ENCODE peak calls at places on chromosomes 12 and 14, in ten cellular contexts. X, O, I, G, L, R, H, Q, C and N are unnamed samples.

GRCh38 chr12:28130234-28130624 is 60.0 kb upstream of the CCDC91 start:
- DNase-seq in X (no peak), O (no peak), I (no peak), G (no peak), L (no peak), R (no peak), H (no peak), Q (no peak), C (no peak), N (no peak)

GRCh38 chr14:24816929-24817637 is 183.1 kb upstream of the GZMB start:
- DNase-seq in X (peak; percentile 42), O (no peak), I (peak; percentile 71), G (no peak), L (peak; percentile 73), R (no peak), H (no peak), Q (no peak), C (no peak), N (no peak)

GRCh38 chr12:75578546-75578945 is 67.1 kb upstream of the KRR1 start:
- DNase-seq in X (no peak), O (no peak), I (no peak), G (no peak), L (no peak), R (no peak), H (no peak), Q (no peak), C (no peak), N (no peak)

GRCh38 chr12:77841467-77842054 is 10.9 kb downstream of the NAV3 start:
- DNase-seq in X (peak; percentile 22), O (no peak), I (no peak), G (no peak), L (no peak), R (no peak), H (no peak), Q (no peak), C (no peak), N (no peak)

GRCh38 chr12:40615590-40615989 is 76.6 kb upstream of the CNTN1 start:
- DNase-seq in X (no peak), O (no peak), I (no peak), G (no peak), L (no peak), R (no peak), H (no peak), Q (no peak), C (no peak), N (no peak)

GRCh38 chr14:74980398-74980745 is 22.3 kb upstream of the EIF2B2 start:
- DNase-seq in X (no peak), O (no peak), I (no peak), G (no peak), L (no peak), R (no peak), H (no peak), Q (no peak), C (no peak), N (peak; percentile 54)

GRCh38 chr12:51972849-51973273 is 21.4 kb downstream of the ACVR1B start:
- DNase-seq in X (no peak), O (peak; percentile 72), I (no peak), G (no peak), L (peak; percentile 45), R (peak; percentile 89), H (peak; percentile 89), Q (no peak), C (no peak), N (peak; percentile 50)

GRCh38 chr12:54428050-54429013 is 9.3 kb upstream of the ITGA5 start:
- DNase-seq in X (peak; percentile 54), O (peak; percentile 84), I (no peak), G (peak; percentile 84), L (peak; percentile 28), R (peak; percentile 97), H (no peak), Q (no peak), C (peak; percentile 77), N (peak; percentile 74)

GRCh38 chr12:95205685-95206084 is 11.6 kb downstream of the FGD6 start:
- DNase-seq in X (no peak), O (peak; percentile 86), I (no peak), G (peak; percentile 76), L (no peak), R (peak; percentile 88), H (no peak), Q (peak; percentile 40), C (peak; percentile 74), N (peak; percentile 88)

GRCh38 chr14:24734917-24735500 is 101.0 kb upstream of the GZMB start:
- DNase-seq in X (peak; percentile 44), O (peak; percentile 82), I (no peak), G (peak; percentile 63), L (peak; percentile 33), R (peak; percentile 82), H (no peak), Q (no peak), C (peak; percentile 46), N (peak; percentile 52)

GRCh38 chr14:99067927-99068326 is 204.1 kb downstream of the BCL11B start:
- DNase-seq in X (no peak), O (no peak), I (no peak), G (no peak), L (no peak), R (no peak), H (no peak), Q (no peak), C (no peak), N (no peak)

GRCh38 chr14:83133986-83134664 is 1600.5 kb upstream of the SEL1L start:
- DNase-seq in X (no peak), O (no peak), I (no peak), G (no peak), L (no peak), R (no peak), H (no peak), Q (no peak), C (no peak), N (no peak)

GRCh38 chr12:47079894-47080724 is at the start of gene AMIGO2:
- DNase-seq in X (peak; percentile 69), O (peak; percentile 73), I (peak; percentile 62), G (peak; percentile 61), L (peak; percentile 36), R (peak; percentile 46), H (peak; percentile 90), Q (peak; percentile 68), C (no peak), N (peak; percentile 75)

GRCh38 chr14:63045234-63045611 is at the start of gene KCNH5:
- DNase-seq in X (peak; percentile 22), O (peak; percentile 12), I (peak; percentile 40), G (no peak), L (no peak), R (peak; percentile 15), H (no peak), Q (no peak), C (peak; percentile 12), N (peak; percentile 46)

DNA sequence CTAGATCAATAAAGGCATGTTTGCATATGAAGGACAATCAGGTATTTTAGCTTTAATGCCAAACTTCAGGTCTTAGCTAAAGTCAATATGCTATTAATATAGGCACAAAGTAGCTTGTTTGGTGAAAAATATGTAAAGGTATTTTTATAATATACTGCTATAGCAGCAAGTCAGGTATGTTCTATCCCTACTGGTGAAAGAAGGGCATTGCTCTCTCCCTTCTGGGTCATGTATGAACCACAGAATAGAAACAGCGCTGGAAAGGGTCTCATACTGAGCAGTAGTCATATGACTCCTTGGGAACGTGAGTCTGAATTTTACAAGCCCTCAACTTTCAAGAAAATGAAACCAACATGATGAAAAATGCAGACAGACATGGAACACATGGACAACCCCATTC is 314.6 kb downstream of the GRIN2B start:
- DNase-seq in X (no peak), O (no peak), I (no peak), G (no peak), L (no peak), R (no peak), H (no peak), Q (no peak), C (no peak), N (no peak)
- TF ChIP-seq CTCF in X (peak; percentile 20), O (no peak), I (no peak), G (no peak), L (no peak), R (no peak), H (no peak), Q (no peak), C (no peak), N (no peak)

GRCh38 chr12:48995061-48995879 is 3.9 kb downstream of the DDN start:
- DNase-seq in X (peak; percentile 81), O (peak; percentile 75), I (peak; percentile 86), G (peak; percentile 76), L (peak; percentile 85), R (peak; percentile 73), H (peak; percentile 95), Q (peak; percentile 72), C (peak; percentile 72), N (peak; percentile 70)
- TF ChIP-seq CTCF in X (peak; percentile 91), O (peak; percentile 73), I (peak; percentile 62), G (peak; percentile 87), L (peak; percentile 83), R (peak; percentile 63), H (no peak), Q (peak; percentile 81), C (peak; percentile 79), N (peak; percentile 88)

DNA sequence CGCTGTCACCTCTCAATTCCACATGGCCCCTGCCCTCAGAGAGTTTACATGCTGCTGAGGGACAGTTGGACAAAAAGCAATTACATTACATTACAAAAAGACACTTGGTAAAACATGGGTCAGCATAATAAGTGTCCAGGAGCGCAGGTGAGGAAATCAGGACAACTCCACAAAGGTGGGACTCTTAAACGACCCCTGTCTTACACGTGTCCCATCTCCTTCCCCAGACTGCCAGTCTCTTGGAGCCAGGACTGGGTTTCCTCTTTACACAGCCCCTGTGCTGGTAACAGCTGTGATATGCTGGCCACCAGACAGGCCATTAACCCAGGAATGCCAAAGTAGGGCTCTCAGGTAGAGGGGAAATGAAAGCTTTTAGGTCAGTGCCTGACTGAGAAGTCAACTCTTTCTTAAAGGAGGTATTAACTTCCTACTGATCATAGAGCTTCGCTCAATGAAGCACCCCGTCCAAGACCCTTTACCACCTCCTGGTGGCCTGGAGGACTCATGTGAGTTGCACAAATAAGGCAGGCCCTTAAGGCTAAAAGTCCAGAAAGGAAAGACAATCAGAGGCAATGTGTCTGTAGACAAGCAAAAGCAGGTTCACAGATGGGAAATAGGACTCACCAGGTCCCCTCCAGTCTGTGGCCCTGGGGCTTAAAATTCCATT is 55.5 kb downstream of the ANO2 start:
- DNase-seq in X (no peak), O (no peak), I (no peak), G (no peak), L (no peak), R (no peak), H (peak; percentile 5), Q (no peak), C (no peak), N (no peak)
- TF ChIP-seq CTCF in X (no peak), O (no peak), I (no peak), G (no peak), L (no peak), R (no peak), H (no peak), Q (no peak), C (no peak), N (no peak)

DNA sequence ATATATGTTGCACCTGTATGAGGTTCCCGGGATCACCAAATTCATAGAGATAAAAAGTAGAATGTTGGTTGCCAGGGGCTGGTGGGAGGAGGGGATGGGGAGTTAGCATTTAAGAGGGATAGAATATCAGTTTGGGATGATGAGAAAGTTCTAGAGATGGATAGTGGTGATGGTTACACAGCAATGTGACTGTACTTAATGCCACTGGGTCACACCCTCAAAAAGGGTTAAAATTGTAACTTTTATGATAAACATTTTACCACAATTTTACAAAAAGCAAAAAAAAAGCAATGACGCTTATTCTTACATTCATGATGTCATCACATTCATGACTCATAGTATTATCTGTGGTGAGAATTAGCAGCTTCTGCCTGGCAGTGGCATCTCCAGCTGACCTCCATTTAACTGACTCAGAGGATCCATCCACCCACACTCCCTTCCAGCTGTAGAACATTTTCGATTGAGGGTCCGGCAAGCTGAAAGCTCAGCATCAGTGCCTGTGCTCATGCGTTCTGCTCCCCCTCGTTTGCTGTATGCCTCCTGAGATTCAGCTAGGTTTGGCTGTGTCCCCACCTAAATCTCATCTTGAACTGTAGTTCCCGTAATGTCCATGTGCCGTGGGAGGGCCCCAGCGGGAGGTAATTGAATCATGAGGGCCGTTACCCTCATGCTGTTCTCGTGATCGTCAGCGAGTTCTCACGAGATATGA is 64.8 kb upstream of the TMEM260 start:
- DNase-seq in X (no peak), O (peak; percentile 9), I (no peak), G (peak; percentile 27), L (no peak), R (peak; percentile 90), H (no peak), Q (no peak), C (peak; percentile 35), N (peak; percentile 3)
- TF ChIP-seq CTCF in X (no peak), O (no peak), I (no peak), G (no peak), L (no peak), R (no peak), H (no peak), Q (no peak), C (no peak), N (no peak)